ENCODE peak calls at places on chromosomes 12 and 14, in nine cellular contexts. Y is Caco-2; C is endodermal cell; M is NCI-H1092 treated with DMSO at 0.1 percent for 48 hours; F is CD8-positive, alpha-beta T cell; E is iPS DF 19.7; K is AML-193; N is H1; U is GM06990. B is an unnamed sample.

GRCh38 chr12:39972119-39972518 is 133.8 kb downstream of the SLC2A13 start:
- DNase-seq in Y (no peak), C (no peak), M (no peak), F (no peak), E (no peak), K (peak), N (no peak), U (no peak), B (no peak)

GRCh38 chr14:28744126-28744525 is 22.5 kb upstream of the FOXG1 start:
- DNase-seq in Y (no peak), C (no peak), M (no peak), F (no peak), E (no peak), K (no peak), N (no peak), U (no peak), B (no peak)

GRCh38 chr14:102629011-102629444 is 36.6 kb downstream of the RCOR1 start:
- DNase-seq in Y (no peak), C (no peak), M (no peak), F (no peak), E (no peak), K (no peak), N (no peak), U (no peak), B (no peak)

GRCh38 chr14:104393199-104393897 is 186.2 kb upstream of the C14orf180 start:
- DNase-seq in Y (peak), C (no peak), M (no peak), F (no peak), E (no peak), K (no peak), N (no peak), U (no peak), B (no peak)

GRCh38 chr12:6141048-6141447 is 16.6 kb upstream of the VWF start:
- DNase-seq in Y (no peak), C (no peak), M (no peak), F (peak), E (no peak), K (peak), N (no peak), U (no peak), B (no peak)

GRCh38 chr12:67885370-67886169 is 103.7 kb upstream of the IFNG-AS1 start:
- DNase-seq in Y (no peak), C (no peak), M (no peak), F (no peak), E (no peak), K (no peak), N (no peak), U (no peak), B (no peak)

GRCh38 chr12:10529603-10530002 is 23.9 kb downstream of the EIF2S3B start:
- DNase-seq in Y (no peak), C (no peak), M (no peak), F (no peak), E (no peak), K (no peak), N (no peak), U (no peak), B (no peak)

GRCh38 chr14:22025884-22026283 is 352.3 kb upstream of the OR4E1 start:
- DNase-seq in Y (no peak), C (no peak), M (no peak), F (no peak), E (no peak), K (no peak), N (no peak), U (no peak), B (no peak)

GRCh38 chr12:42625611-42626010 is 36.1 kb upstream of the PRICKLE1 start:
- DNase-seq in Y (no peak), C (no peak), M (no peak), F (no peak), E (no peak), K (no peak), N (no peak), U (no peak), B (no peak)

GRCh38 chr12:89225808-89226368 is 126.4 kb downstream of the DUSP6 start:
- DNase-seq in Y (peak), C (peak), M (no peak), F (no peak), E (peak), K (no peak), N (no peak), U (peak), B (peak)

GRCh38 chr12:7512528-7512927 is 9.0 kb upstream of the CD163 start:
- DNase-seq in Y (peak), C (peak), M (no peak), F (no peak), E (peak), K (peak), N (no peak), U (no peak), B (peak)

GRCh38 chr12:105485321-105485910 is 154.9 kb downstream of the C12orf75 start:
- DNase-seq in Y (peak), C (peak), M (no peak), F (no peak), E (no peak), K (no peak), N (no peak), U (no peak), B (peak)

GRCh38 chr12:103269962-103270361 is 225.8 kb downstream of the C12orf42 start:
- DNase-seq in Y (no peak), C (no peak), M (peak), F (no peak), E (no peak), K (no peak), N (no peak), U (no peak), B (no peak)

GRCh38 chr12:120799417-120800045 is 73.9 kb downstream of the ACADS start:
- DNase-seq in Y (peak), C (peak), M (no peak), F (no peak), E (peak), K (no peak), N (no peak), U (no peak), B (peak)

GRCh38 chr14:61106627-61107147 is 125.6 kb downstream of the SLC38A6 start:
- DNase-seq in Y (no peak), C (peak), M (peak), F (no peak), E (no peak), K (no peak), N (peak), U (no peak), B (no peak)

GRCh38 chr14:89228921-89229639 is 188.0 kb downstream of the FOXN3 start:
- DNase-seq in Y (no peak), C (no peak), M (no peak), F (no peak), E (no peak), K (no peak), N (no peak), U (no peak), B (no peak)

GRCh38 chr12:33223956-33224355 is 215.7 kb downstream of the SYT10 start:
- DNase-seq in Y (peak), C (no peak), M (no peak), F (no peak), E (no peak), K (no peak), N (no peak), U (no peak), B (no peak)

GRCh38 chr12:126935435-126935834 is 1331.5 kb upstream of the TMEM132C start:
- DNase-seq in Y (no peak), C (no peak), M (no peak), F (no peak), E (no peak), K (no peak), N (no peak), U (no peak), B (no peak)

GRCh38 chr12:3753549-3754284 is 808 bp upstream of the CRACR2A start:
- DNase-seq in Y (no peak), C (peak), M (peak), F (no peak), E (no peak), K (peak), N (peak), U (no peak), B (peak)

GRCh38 chr14:99647407-99647806 is 2.5 kb downstream of the HHIPL1 start:
- DNase-seq in Y (no peak), C (no peak), M (no peak), F (no peak), E (no peak), K (no peak), N (no peak), U (no peak), B (no peak)

GRCh38 chr12:49792181-49792970 is 35.8 kb downstream of the NCKAP5L start:
- DNase-seq in Y (no peak), C (no peak), M (no peak), F (no peak), E (no peak), K (no peak), N (no peak), U (no peak), B (no peak)

GRCh38 chr14:94036328-94037167 is 10.4 kb downstream of the OTUB2 start:
- DNase-seq in Y (peak), C (peak), M (peak), F (peak), E (peak), K (peak), N (peak), U (no peak), B (peak)

GRCh38 chr12:86929962-86930361 is 673.8 kb upstream of the MGAT4C start:
- DNase-seq in Y (no peak), C (no peak), M (no peak), F (no peak), E (no peak), K (no peak), N (no peak), U (no peak), B (no peak)

GRCh38 chr12:6828671-6829531 is 694 bp downstream of the P3H3 start:
- DNase-seq in Y (no peak), C (peak), M (peak), F (peak), E (no peak), K (no peak), N (peak), U (no peak), B (peak)

GRCh38 chr12:54173906-54174471 is 14.8 kb downstream of the SMUG1 start:
- DNase-seq in Y (no peak), C (no peak), M (peak), F (no peak), E (no peak), K (no peak), N (no peak), U (no peak), B (no peak)

GRCh38 chr12:118070650-118071049 is 9.7 kb upstream of the WSB2 start:
- DNase-seq in Y (no peak), C (no peak), M (no peak), F (no peak), E (no peak), K (no peak), N (no peak), U (no peak), B (no peak)

GRCh38 chr12:11461433-11461832 is 66.1 kb upstream of the PRB2 start:
- DNase-seq in Y (no peak), C (peak), M (no peak), F (no peak), E (no peak), K (no peak), N (no peak), U (no peak), B (no peak)

GRCh38 chr12:82650627-82651337 is 35.9 kb upstream of the TMTC2 start:
- DNase-seq in Y (peak), C (no peak), M (no peak), F (no peak), E (no peak), K (no peak), N (no peak), U (peak), B (peak)

GRCh38 chr12:51244269-51244668 is 5.6 kb downstream of the DAZAP2 start:
- DNase-seq in Y (no peak), C (no peak), M (no peak), F (no peak), E (no peak), K (no peak), N (no peak), U (no peak), B (no peak)

GRCh38 chr12:1319215-1319614 is 275.2 kb downstream of the FBXL14 start:
- DNase-seq in Y (no peak), C (no peak), M (no peak), F (no peak), E (no peak), K (no peak), N (no peak), U (no peak), B (no peak)

GRCh38 chr12:5868585-5869295 is 76.3 kb downstream of the ANO2 start:
- DNase-seq in Y (no peak), C (no peak), M (no peak), F (no peak), E (no peak), K (no peak), N (no peak), U (no peak), B (no peak)

GRCh38 chr12:5430639-5431603 is 987 bp upstream of the NTF3 start:
- DNase-seq in Y (no peak), C (peak), M (no peak), F (no peak), E (no peak), K (no peak), N (no peak), U (no peak), B (peak)

GRCh38 chr12:100199023-100199346 is 1.6 kb upstream of the ACTR6 start:
- DNase-seq in Y (no peak), C (no peak), M (no peak), F (no peak), E (no peak), K (no peak), N (no peak), U (no peak), B (no peak)

GRCh38 chr12:95547522-95548055 is 3.7 kb downstream of the USP44 start:
- DNase-seq in Y (no peak), C (peak), M (no peak), F (no peak), E (no peak), K (no peak), N (no peak), U (no peak), B (peak)

GRCh38 chr12:94798107-94798506 is 147.8 kb upstream of the TMCC3 start:
- DNase-seq in Y (no peak), C (no peak), M (no peak), F (no peak), E (no peak), K (no peak), N (no peak), U (no peak), B (no peak)

GRCh38 chr12:104190151-104190550 is 25.4 kb upstream of the TXNRD1 start:
- DNase-seq in Y (no peak), C (no peak), M (no peak), F (no peak), E (no peak), K (no peak), N (no peak), U (no peak), B (no peak)

GRCh38 chr12:111429760-111430417 is 24.2 kb downstream of the SH2B3 start:
- DNase-seq in Y (no peak), C (no peak), M (no peak), F (peak), E (no peak), K (no peak), N (no peak), U (peak), B (no peak)